ENCODE peak calls at places on chromosomes 13 and 19, in four cellular contexts. L is T-cell, S is SHP77, Q is HEK293T. A is an unnamed sample.

GRCh38 chr13:108780706-108781105 is 151.3 kb downstream of the MYO16 start:
- DNase-seq in L (no peak), S (no peak), Q (no peak), A (no peak)

GRCh38 chr19:34838753-34839431 is 65.9 kb upstream of the ZNF599 start:
- DNase-seq in L (peak), S (no peak), Q (no peak), A (no peak)

GRCh38 chr19:32373614-32374295 is 28.3 kb downstream of the ZNF507 start:
- DNase-seq in L (no peak), S (peak), Q (peak), A (no peak)

GRCh38 chr19:11096210-11096841 is 7.1 kb downstream of the LDLR start:
- DNase-seq in L (peak), S (no peak), Q (no peak), A (peak)

GRCh38 chr13:40069173-40070044 is 413.9 kb downstream of the COG6 start:
- DNase-seq in L (peak), S (peak), Q (peak), A (no peak)

GRCh38 chr13:113291997-113292862 is 4.8 kb upstream of the LAMP1 start:
- DNase-seq in L (no peak), S (peak), Q (peak), A (no peak)

GRCh38 chr19:35549174-35549788 is 3.9 kb downstream of the TMEM147 start:
- DNase-seq in L (peak), S (peak), Q (peak), A (no peak)

GRCh38 chr13:109630281-109630680 is 156.1 kb downstream of the IRS2 start:
- DNase-seq in L (no peak), S (no peak), Q (no peak), A (no peak)

GRCh38 chr13:98782654-98783053 is 30.2 kb upstream of the SLC15A1 start:
- DNase-seq in L (no peak), S (no peak), Q (no peak), A (no peak)

GRCh38 chr19:2612619-2613249 is 89.8 kb downstream of the GNG7 start:
- DNase-seq in L (no peak), S (no peak), Q (no peak), A (no peak)

GRCh38 chr13:79541426-79542049 is 60.6 kb downstream of the NDFIP2 start:
- DNase-seq in L (no peak), S (peak), Q (peak), A (peak)

GRCh38 chr19:39506944-39507714 is 7.8 kb upstream of the SELENOV start:
- DNase-seq in L (peak), S (peak), Q (peak), A (peak)

GRCh38 chr13:45658586-45659235 is 43.2 kb upstream of the ERICH6B start:
- DNase-seq in L (no peak), S (no peak), Q (no peak), A (no peak)